ENCODE peak calls at places on chromosome 9, in five cellular contexts. R is lower leg skin, C is GM13976, B is psoas muscle, L is sigmoid colon. A is an unnamed sample.

GRCh38 chr9:112037281-112038016 is 137.6 kb downstream of the SUSD1 start:
- DNase-seq in L (no peak), B (no peak), C (peak; percentile 54), R (no peak), A (peak; percentile 52)

GRCh38 chr9:89678394-89679005 is 73.7 kb downstream of the GADD45G start:
- DNase-seq in C (no peak), B (no peak), R (no peak), L (no peak), A (no peak)

GRCh38 chr9:98709968-98710965 is 1.5 kb upstream of the GABBR2 start:
- DNase-seq in R (no peak), C (no peak), L (no peak), B (no peak), A (no peak)

GRCh38 chr9:110257097-110257955 is 1.0 kb upstream of the TXN start:
- DNase-seq in R (no peak), L (no peak), C (peak; percentile 31), B (no peak), A (peak; percentile 24)

GRCh38 chr9:101578378-101578777 is 16.4 kb downstream of the PPP3R2 start:
- DNase-seq in B (no peak), C (no peak), L (no peak), R (no peak), A (no peak)

GRCh38 chr9:21681641-21682040 is 120.8 kb upstream of the MTAP start:
- DNase-seq in R (no peak), C (no peak), B (no peak), L (no peak), A (no peak)

GRCh38 chr9:23123048-23123632 is 676.5 kb downstream of the DMRTA1 start:
- DNase-seq in B (no peak), L (no peak), C (no peak), R (no peak), A (no peak)

GRCh38 chr9:89434636-89435314 is 63.1 kb downstream of the SEMA4D start:
- DNase-seq in C (no peak), R (no peak), L (no peak), B (no peak), A (no peak)

GRCh38 chr9:85067792-85068191 is 398.3 kb downstream of the NTRK2 start:
- DNase-seq in R (no peak), L (no peak), B (no peak), C (peak; percentile 36), A (peak; percentile 27)

GRCh38 chr9:126618200-126618589 is 4.5 kb downstream of the LMX1B start:
- DNase-seq in L (no peak), B (no peak), R (no peak), C (no peak), A (no peak)

GRCh38 chr9:95218790-95219189 is 98.7 kb downstream of the FANCC start:
- DNase-seq in R (no peak), L (no peak), C (no peak), B (no peak), A (no peak)

GRCh38 chr9:35864695-35865255 is 5.4 kb downstream of the OR13J1 start:
- DNase-seq in R (no peak), C (no peak), L (no peak), B (no peak), A (no peak)

GRCh38 chr9:3879731-3880493 is 354.1 kb upstream of the RFX3 start:
- DNase-seq in L (no peak), C (no peak), B (no peak), R (no peak), A (no peak)

GRCh38 chr9:115668506-115668905 is 485.1 kb upstream of the PAPPA start:
- DNase-seq in B (peak; percentile 22), C (no peak), R (no peak), L (peak; percentile 70), A (no peak)

GRCh38 chr9:99294850-99295461 is 72.9 kb downstream of the SEC61B start:
- DNase-seq in C (no peak), B (no peak), L (no peak), R (no peak), A (no peak)

GRCh38 chr9:79210541-79211243 is 361.1 kb upstream of the TLE4 start:
- DNase-seq in C (no peak), R (no peak), L (no peak), B (no peak), A (no peak)

GRCh38 chr9:91117474-91117891 is 244.2 kb downstream of the AUH start:
- DNase-seq in R (no peak), L (no peak), C (no peak), B (no peak), A (no peak)

GRCh38 chr9:35756743-35757526 is 2.9 kb upstream of the MSMP start:
- DNase-seq in R (no peak), C (peak; percentile 82), B (peak; percentile 75), L (peak; percentile 83), A (peak; percentile 78)

GRCh38 chr9:108181444-108181843 is 674.3 kb downstream of the ACTL7B start:
- DNase-seq in C (no peak), L (no peak), R (no peak), B (no peak), A (no peak)

GRCh38 chr9:101387871-101388506 is 3.2 kb upstream of the BAAT start:
- DNase-seq in R (no peak), L (no peak), C (no peak), B (no peak), A (no peak)

GRCh38 chr9:37593877-37594448 is 1.6 kb upstream of the TOMM5 start:
- DNase-seq in B (no peak), L (no peak), C (no peak), R (no peak), A (no peak)

GRCh38 chr9:113178087-113178486 is 27.3 kb downstream of the SLC31A2 start:
- DNase-seq in R (no peak), C (no peak), L (no peak), B (no peak), A (no peak)

GRCh38 chr9:26723486-26723885 is 169.1 kb downstream of the CAAP1 start:
- DNase-seq in C (peak; percentile 21), R (no peak), L (no peak), B (peak; percentile 24), A (peak; percentile 24)

GRCh38 chr9:111678293-111678692 is 16.9 kb downstream of the GNG10 start:
- DNase-seq in R (no peak), C (no peak), B (no peak), L (no peak), A (no peak)

GRCh38 chr9:38440511-38440910 is 16.3 kb upstream of the IGFBPL1 start:
- DNase-seq in B (no peak), R (no peak), C (no peak), L (no peak), A (no peak)

DNA sequence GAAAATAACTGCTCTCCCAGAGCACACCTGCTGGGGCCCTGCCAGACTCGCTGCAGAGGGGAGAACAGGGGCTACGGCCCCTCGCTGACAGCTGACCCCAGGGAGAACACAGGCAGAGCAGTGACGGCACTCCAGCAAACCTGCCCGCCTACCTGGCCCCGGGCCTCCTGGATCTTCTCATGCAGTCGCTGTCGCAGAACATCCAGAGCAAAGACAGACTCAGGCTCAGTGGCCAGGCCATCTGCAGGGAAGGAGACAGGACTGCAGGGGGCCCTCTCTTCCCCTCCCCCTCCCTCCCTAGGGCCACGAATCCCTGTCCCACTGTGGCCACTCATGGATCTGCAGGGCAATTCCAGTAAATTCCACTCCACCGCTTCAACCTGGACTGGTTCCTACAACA is 2.4 kb downstream of the SURF6 start:
- DNase-seq in L (peak; percentile 60), B (no peak), R (no peak), C (no peak), A (no peak)
- TF ChIP-seq CTCF in L (no peak), B (no peak), R (no peak), C (no peak), A (no peak)

DNA sequence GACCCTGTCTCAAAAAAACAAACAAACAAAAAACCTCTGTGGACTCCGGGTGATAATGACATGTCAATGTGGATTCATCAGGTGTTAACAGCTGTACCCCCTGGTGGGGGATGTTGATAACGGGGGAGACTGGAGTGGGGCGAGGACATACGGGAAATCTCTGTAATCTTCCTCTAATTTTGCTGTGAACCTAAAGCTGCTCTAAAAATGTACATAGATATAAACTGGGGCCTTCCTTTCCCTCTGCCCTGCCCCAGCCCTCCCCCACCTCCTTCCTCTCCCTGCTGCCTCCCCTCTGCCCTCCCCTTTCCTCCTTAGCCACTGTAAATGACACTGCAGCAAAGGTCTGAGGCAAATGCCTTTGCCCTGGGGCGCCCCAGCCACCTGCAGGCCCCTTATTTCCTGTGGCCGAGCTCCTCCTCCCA is 1.4 kb upstream of the CEL start:
- DNase-seq in C (no peak), L (no peak), B (no peak), R (no peak), A (no peak)
- TF ChIP-seq CTCF in C (no peak), L (no peak), B (no peak), R (no peak), A (no peak)

GRCh38 chr9:105244996-105245719 is 707 bp downstream of the SLC44A1 start:
- DNase-seq in B (peak; percentile 43), R (peak; percentile 33), C (peak; percentile 49), L (peak; percentile 73), A (peak; percentile 38)
- TF ChIP-seq CTCF in B (no peak), R (no peak), C (peak; percentile 4), L (no peak), A (peak; percentile 15)

GRCh38 chr9:136345281-136346156 is 18.0 kb downstream of the DNLZ start:
- DNase-seq in C (no peak), B (peak; percentile 73), L (peak; percentile 84), R (no peak), A (no peak)
- TF ChIP-seq CTCF in C (no peak), B (peak; percentile 30), L (no peak), R (no peak), A (no peak)

GRCh38 chr9:125479846-125480615 is 218.4 kb downstream of the GAPVD1 start:
- DNase-seq in B (no peak), R (no peak), L (no peak), C (no peak), A (no peak)
- TF ChIP-seq CTCF in B (no peak), R (no peak), L (no peak), C (no peak), A (no peak)

GRCh38 chr9:130034570-130034969 is 8.4 kb downstream of the FNBP1 start:
- DNase-seq in C (no peak), B (no peak), R (no peak), L (no peak), A (no peak)
- TF ChIP-seq CTCF in C (no peak), B (no peak), R (no peak), L (no peak), A (no peak)

A was measured in GM10248.